ENCODE peak calls at places on chromosome 19, in five cellular contexts. One of them, this sample, is unnamed.

GRCh38 chr19:35429698-35430097 is 18.4 kb upstream of the FFAR2 start:
- DNase-seq in H1: no peak
- DNase-seq in foreskin fibroblast: no peak
- DNase-seq in left lung: no peak
- DNase-seq in astrocyte of the cerebellum: no peak
- DNase-seq in this sample: no peak

GRCh38 chr19:47779524-47780214 is 1.2 kb downstream of the SELENOW start:
- DNase-seq in left lung: peak
- DNase-seq in H1: no peak
- DNase-seq in foreskin fibroblast: no peak
- DNase-seq in astrocyte of the cerebellum: no peak
- DNase-seq in this sample: no peak

GRCh38 chr19:29671393-29672076 is 6.3 kb downstream of the PLEKHF1 start:
- DNase-seq in foreskin fibroblast: no peak
- DNase-seq in astrocyte of the cerebellum: no peak
- DNase-seq in left lung: peak
- DNase-seq in H1: no peak
- DNase-seq in this sample: peak

GRCh38 chr19:47493378-47494210 is 9.6 kb upstream of the KPTN start:
- DNase-seq in astrocyte of the cerebellum: no peak
- DNase-seq in left lung: no peak
- DNase-seq in foreskin fibroblast: no peak
- DNase-seq in H1: no peak
- DNase-seq in this sample: no peak

GRCh38 chr19:49272204-49272603 is 52.8 kb downstream of the SLC6A16 start:
- DNase-seq in astrocyte of the cerebellum: peak
- DNase-seq in H1: no peak
- DNase-seq in left lung: no peak
- DNase-seq in foreskin fibroblast: no peak
- DNase-seq in this sample: peak

GRCh38 chr19:14371321-14371821 is 9.9 kb upstream of the ADGRE5 start:
- DNase-seq in astrocyte of the cerebellum: no peak
- DNase-seq in H1: no peak
- DNase-seq in left lung: no peak
- DNase-seq in foreskin fibroblast: no peak
- DNase-seq in this sample: no peak

GRCh38 chr19:48540110-48540509 is 11.9 kb upstream of the SULT2B1 start:
- DNase-seq in H1: no peak
- DNase-seq in astrocyte of the cerebellum: no peak
- DNase-seq in left lung: no peak
- DNase-seq in foreskin fibroblast: no peak
- DNase-seq in this sample: no peak

GRCh38 chr19:8030906-8031305 is 21.7 kb upstream of the CCL25 start:
- DNase-seq in H1: no peak
- DNase-seq in foreskin fibroblast: no peak
- DNase-seq in left lung: no peak
- DNase-seq in astrocyte of the cerebellum: no peak
- DNase-seq in this sample: no peak

GRCh38 chr19:45591004-45591637 is 6.5 kb upstream of the OPA3 start:
- DNase-seq in foreskin fibroblast: no peak
- DNase-seq in H1: no peak
- DNase-seq in left lung: peak
- DNase-seq in astrocyte of the cerebellum: no peak
- DNase-seq in this sample: no peak

GRCh38 chr19:54851353-54851752 is 1.1 kb downstream of the KIR3DL2 start:
- DNase-seq in H1: no peak
- DNase-seq in left lung: no peak
- DNase-seq in astrocyte of the cerebellum: no peak
- DNase-seq in foreskin fibroblast: no peak
- DNase-seq in this sample: no peak

GRCh38 chr19:38145627-38146026 is 78.4 kb downstream of the DPF1 start:
- DNase-seq in foreskin fibroblast: peak
- DNase-seq in H1: no peak
- DNase-seq in astrocyte of the cerebellum: no peak
- DNase-seq in left lung: no peak
- DNase-seq in this sample: no peak

GRCh38 chr19:38142176-38143035 is 81.6 kb downstream of the DPF1 start:
- DNase-seq in left lung: peak
- DNase-seq in foreskin fibroblast: peak
- DNase-seq in astrocyte of the cerebellum: no peak
- DNase-seq in H1: peak
- DNase-seq in this sample: no peak

GRCh38 chr19:38141108-38141507 is 82.9 kb downstream of the DPF1 start:
- DNase-seq in H1: no peak
- DNase-seq in astrocyte of the cerebellum: no peak
- DNase-seq in left lung: no peak
- DNase-seq in foreskin fibroblast: no peak
- DNase-seq in this sample: no peak

GRCh38 chr19:38144667-38145066 is 79.4 kb downstream of the DPF1 start:
- DNase-seq in astrocyte of the cerebellum: no peak
- DNase-seq in foreskin fibroblast: no peak
- DNase-seq in left lung: no peak
- DNase-seq in H1: no peak
- DNase-seq in this sample: no peak

DNA sequence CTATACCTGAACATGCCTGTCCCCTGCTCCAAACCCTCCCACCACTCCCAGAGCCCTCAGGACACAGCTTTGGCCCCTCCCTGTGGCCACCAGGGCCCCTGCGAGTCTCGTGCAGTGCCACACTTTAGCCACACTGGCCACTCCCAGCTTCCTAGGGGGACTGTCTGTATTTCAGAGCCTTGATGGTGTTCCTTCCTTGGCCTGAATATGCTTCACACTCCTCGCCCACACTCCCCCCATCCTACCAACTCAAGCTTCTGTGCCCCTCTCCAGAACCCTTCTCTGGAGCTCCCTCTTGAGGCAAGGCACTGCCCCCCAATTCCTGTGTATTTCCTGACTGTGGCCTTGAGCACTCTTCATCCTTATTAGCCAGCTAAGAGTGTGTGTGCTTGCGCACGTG is 80.2 kb downstream of the DPF1 start:
- DNase-seq in foreskin fibroblast: no peak
- DNase-seq in astrocyte of the cerebellum: no peak
- DNase-seq in left lung: no peak
- DNase-seq in H1: no peak
- DNase-seq in this sample: no peak
- TF ChIP-seq CTCF in foreskin fibroblast: peak
- TF ChIP-seq CTCF in astrocyte of the cerebellum: peak
- TF ChIP-seq CTCF in left lung: no peak
- TF ChIP-seq CTCF in H1: peak
- TF ChIP-seq CTCF in this sample: peak

GRCh38 chr19:1618157-1619093 is 13.2 kb upstream of the UQCR11 start:
- DNase-seq in H1: peak
- DNase-seq in foreskin fibroblast: peak
- DNase-seq in astrocyte of the cerebellum: no peak
- DNase-seq in left lung: no peak
- DNase-seq in this sample: no peak
- H3K4me3 ChIP-seq in H1: no peak
- H3K4me3 ChIP-seq in foreskin fibroblast: no peak
- H3K4me3 ChIP-seq in astrocyte of the cerebellum: no peak
- H3K4me3 ChIP-seq in left lung: no peak
- H3K4me3 ChIP-seq in this sample: no peak

DNA sequence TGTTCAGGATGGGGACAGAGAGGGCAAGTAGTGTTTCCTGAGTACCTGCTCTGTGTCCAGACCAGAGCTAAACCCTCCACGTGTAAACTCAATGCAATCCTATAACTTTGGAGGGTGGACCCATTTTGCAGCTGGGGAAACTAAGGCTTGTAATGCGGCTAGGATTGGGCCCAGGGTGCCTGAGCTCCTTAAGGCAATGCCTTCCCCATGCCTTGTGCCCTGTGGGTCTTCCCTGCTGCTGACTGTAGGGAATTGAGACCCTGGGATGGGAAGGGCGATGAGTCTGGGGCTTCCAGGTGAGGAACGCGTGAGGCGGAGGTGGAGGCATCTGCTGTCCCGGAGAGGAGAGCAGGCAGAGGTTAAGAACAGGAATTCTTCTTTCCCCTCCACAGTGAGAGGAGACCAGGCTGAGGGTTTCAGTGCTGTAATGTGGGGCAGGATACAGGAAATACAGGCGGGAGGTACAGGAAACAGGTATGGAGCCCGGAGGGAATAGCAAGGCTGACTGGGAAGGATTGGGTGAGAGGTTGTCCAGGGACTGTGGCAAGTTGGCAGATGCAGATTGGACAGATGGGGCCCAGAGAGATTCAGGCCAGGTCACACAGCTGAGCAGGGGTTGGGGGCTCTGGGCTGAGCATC is 19.2 kb downstream of the SLC27A1 start:
- DNase-seq in foreskin fibroblast: no peak
- DNase-seq in left lung: no peak
- DNase-seq in astrocyte of the cerebellum: no peak
- DNase-seq in H1: no peak
- DNase-seq in this sample: no peak
- TF ChIP-seq CTCF in foreskin fibroblast: no peak
- TF ChIP-seq CTCF in left lung: no peak
- TF ChIP-seq CTCF in astrocyte of the cerebellum: no peak
- TF ChIP-seq CTCF in H1: no peak
- TF ChIP-seq CTCF in this sample: no peak

GRCh38 chr19:41478171-41478570 is 35.2 kb downstream of the ERICH4 start:
- DNase-seq in foreskin fibroblast: no peak
- DNase-seq in H1: no peak
- DNase-seq in astrocyte of the cerebellum: no peak
- DNase-seq in left lung: no peak
- DNase-seq in this sample: no peak
- H3K4me3 ChIP-seq in foreskin fibroblast: no peak
- H3K4me3 ChIP-seq in H1: no peak
- H3K4me3 ChIP-seq in astrocyte of the cerebellum: no peak
- H3K4me3 ChIP-seq in left lung: no peak
- H3K4me3 ChIP-seq in this sample: no peak

DNA sequence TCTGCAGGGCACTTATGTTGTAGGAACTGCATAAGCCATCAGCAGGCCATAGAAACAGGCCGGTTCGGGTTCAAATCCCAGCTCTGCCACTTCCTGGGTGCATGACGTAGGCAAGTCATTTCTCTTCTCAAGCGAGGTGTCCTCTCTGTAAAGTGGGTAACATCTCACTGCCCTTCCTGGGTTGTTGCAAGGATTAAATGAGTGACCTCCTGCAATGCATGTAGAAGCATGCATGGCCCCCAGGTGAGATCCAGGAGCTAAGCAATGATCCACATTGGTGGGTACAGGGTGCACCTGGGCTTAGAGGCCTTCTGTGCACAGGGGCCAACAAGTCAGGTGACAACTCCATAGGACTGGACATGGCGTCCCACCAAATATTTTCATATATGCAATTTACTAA is 13.8 kb downstream of the PHLDB3 start:
- DNase-seq in left lung: no peak
- DNase-seq in H1: no peak
- DNase-seq in foreskin fibroblast: no peak
- DNase-seq in astrocyte of the cerebellum: no peak
- DNase-seq in this sample: no peak
- TF ChIP-seq CTCF in left lung: no peak
- TF ChIP-seq CTCF in H1: no peak
- TF ChIP-seq CTCF in foreskin fibroblast: no peak
- TF ChIP-seq CTCF in astrocyte of the cerebellum: no peak
- TF ChIP-seq CTCF in this sample: no peak